ENCODE peak calls at places on chromosomes 1 and 21, in ten cellular contexts. Z, J, E, W, O, D, B, V, Y and H are unnamed samples.

GRCh38 chr1:28668191-28668955 is at the start of gene GMEB1:
- DNase-seq in Z (peak), J (peak), E (peak), W (peak), O (peak), D (peak), B (peak), V (peak), Y (peak), H (peak)

GRCh38 chr1:221778535-221779142 is 36.8 kb upstream of the DUSP10 start:
- DNase-seq in Z (no peak), J (no peak), E (peak), W (peak), O (no peak), D (no peak), B (no peak), V (no peak), Y (no peak), H (no peak)

GRCh38 chr1:82001345-82001744 is 200.6 kb downstream of the ADGRL2 start:
- DNase-seq in Z (no peak), J (no peak), E (no peak), W (no peak), O (no peak), D (no peak), B (no peak), V (no peak), Y (no peak), H (no peak)

GRCh38 chr1:187570166-187570565 is 741.4 kb downstream of the PLA2G4A start:
- DNase-seq in Z (no peak), J (no peak), E (no peak), W (no peak), O (no peak), D (no peak), B (no peak), V (no peak), Y (no peak), H (no peak)

GRCh38 chr1:162373541-162374375 is 2.9 kb downstream of the SPATA46 start:
- DNase-seq in Z (peak), J (no peak), E (no peak), W (no peak), O (no peak), D (peak), B (no peak), V (no peak), Y (no peak), H (no peak)

GRCh38 chr1:233885196-233886028 is 19.1 kb upstream of the SLC35F3 start:
- DNase-seq in Z (no peak), J (no peak), E (no peak), W (no peak), O (no peak), D (peak), B (no peak), V (no peak), Y (no peak), H (no peak)

GRCh38 chr1:40782371-40782956 is 1.1 kb upstream of the KCNQ4 start:
- DNase-seq in Z (peak), J (no peak), E (no peak), W (no peak), O (no peak), D (no peak), B (no peak), V (no peak), Y (peak), H (no peak)

GRCh38 chr1:25641931-25642611 is 25.5 kb downstream of the MAN1C1 start:
- DNase-seq in Z (peak), J (peak), E (no peak), W (no peak), O (no peak), D (no peak), B (peak), V (no peak), Y (no peak), H (no peak)

GRCh38 chr1:33815061-33815460 is 48.8 kb upstream of the HMGB4 start:
- DNase-seq in Z (peak), J (no peak), E (no peak), W (no peak), O (no peak), D (peak), B (no peak), V (no peak), Y (no peak), H (no peak)

GRCh38 chr1:212754715-212755114 is 36.9 kb downstream of the NSL1 start:
- DNase-seq in Z (no peak), J (no peak), E (no peak), W (no peak), O (peak), D (no peak), B (no peak), V (no peak), Y (no peak), H (no peak)

GRCh38 chr1:49351744-49352143 is 575.1 kb upstream of the BEND5 start:
- DNase-seq in Z (no peak), J (no peak), E (no peak), W (no peak), O (no peak), D (peak), B (no peak), V (no peak), Y (no peak), H (no peak)

GRCh38 chr1:34460193-34460592 is 283.5 kb downstream of the C1orf94 start:
- DNase-seq in Z (no peak), J (no peak), E (peak), W (no peak), O (peak), D (peak), B (no peak), V (peak), Y (peak), H (peak)

GRCh38 chr1:233376711-233377110 is 49.2 kb downstream of the MAP3K21 start:
- DNase-seq in Z (no peak), J (no peak), E (no peak), W (no peak), O (no peak), D (no peak), B (no peak), V (no peak), Y (no peak), H (no peak)

GRCh38 chr1:243580072-243580471 is 270.0 kb downstream of the AKT3 start:
- DNase-seq in Z (no peak), J (no peak), E (no peak), W (no peak), O (no peak), D (peak), B (no peak), V (no peak), Y (no peak), H (no peak)

GRCh38 chr1:197980457-197980856 is 63.3 kb downstream of the LHX9 start:
- DNase-seq in Z (no peak), J (no peak), E (no peak), W (no peak), O (no peak), D (no peak), B (no peak), V (no peak), Y (no peak), H (no peak)

GRCh38 chr1:182957902-182958395 is 5.0 kb upstream of the SHCBP1L start:
- DNase-seq in Z (no peak), J (no peak), E (no peak), W (no peak), O (no peak), D (no peak), B (no peak), V (no peak), Y (no peak), H (no peak)

GRCh38 chr1:85604598-85604997 is 24.0 kb downstream of the CCN1 start:
- DNase-seq in Z (no peak), J (no peak), E (no peak), W (no peak), O (no peak), D (no peak), B (no peak), V (no peak), Y (no peak), H (no peak)

GRCh38 chr1:231557411-231557810 is 28.9 kb downstream of the TSNAX start:
- DNase-seq in Z (no peak), J (no peak), E (no peak), W (no peak), O (no peak), D (no peak), B (no peak), V (no peak), Y (no peak), H (no peak)

GRCh38 chr1:16924216-16924918 is 2.6 kb downstream of the CROCC start:
- DNase-seq in Z (no peak), J (no peak), E (peak), W (no peak), O (no peak), D (no peak), B (no peak), V (no peak), Y (no peak), H (no peak)

GRCh38 chr1:111603979-111604378 is 15.6 kb upstream of the RAP1A start:
- DNase-seq in Z (no peak), J (no peak), E (peak), W (peak), O (no peak), D (peak), B (no peak), V (no peak), Y (no peak), H (peak)

GRCh38 chr1:20411196-20411980 is 74.6 kb downstream of the CAMK2N1 start:
- DNase-seq in Z (peak), J (no peak), E (no peak), W (no peak), O (no peak), D (peak), B (no peak), V (no peak), Y (no peak), H (no peak)

GRCh38 chr1:202131956-202132821 is 9.5 kb downstream of the GPR37L1 start:
- DNase-seq in Z (no peak), J (no peak), E (no peak), W (no peak), O (peak), D (no peak), B (peak), V (no peak), Y (no peak), H (no peak)

GRCh38 chr1:2528016-2528415 is 1.6 kb upstream of the PANK4 start:
- DNase-seq in Z (no peak), J (no peak), E (no peak), W (no peak), O (peak), D (no peak), B (no peak), V (no peak), Y (no peak), H (no peak)

GRCh38 chr1:40633563-40634376 is 31.7 kb downstream of the RIMS3 start:
- DNase-seq in Z (no peak), J (no peak), E (no peak), W (no peak), O (no peak), D (no peak), B (peak), V (peak), Y (no peak), H (no peak)

GRCh38 chr21:37916795-37917142 is 512 bp upstream of the KCNJ6 start:
- DNase-seq in Z (peak), J (no peak), E (no peak), W (no peak), O (no peak), D (no peak), B (no peak), V (no peak), Y (peak), H (no peak)

GRCh38 chr1:152141971-152142584 is 16.9 kb downstream of the RPTN start:
- DNase-seq in Z (peak), J (no peak), E (no peak), W (no peak), O (no peak), D (peak), B (no peak), V (peak), Y (peak), H (peak)